ENCODE peak calls at places on chromosome 18, in seven cellular contexts. One of them, this sample, is unnamed.
A peak's percentile ranks its signal among the peaks of the same experiment; 100 is the strongest.

GRCh38 chr18:56083097-56083865 is 495.3 kb upstream of the TCF4 start:
- DNase-seq in midbrain: no peak
- DNase-seq in fibroblast of the conjunctiva: peak; percentile 32
- DNase-seq in T-cell: no peak
- DNase-seq in fibroblast of lung: peak; percentile 93
- DNase-seq in activated CD8-positive, alpha-beta memory T cell treated with anti-CD3 and anti-CD28 coated beads, Interleukin-2, amount 10 ng/mL, durations not matched to agents 7 days and 5 days: no peak
- DNase-seq in mesothelial cell of epicardium: no peak
- DNase-seq in this sample: no peak

GRCh38 chr18:58263055-58263732 is 219.2 kb downstream of the NEDD4L start:
- DNase-seq in midbrain: no peak
- DNase-seq in fibroblast of the conjunctiva: no peak
- DNase-seq in T-cell: no peak
- DNase-seq in fibroblast of lung: peak; percentile 39
- DNase-seq in activated CD8-positive, alpha-beta memory T cell treated with anti-CD3 and anti-CD28 coated beads, Interleukin-2, amount 10 ng/mL, durations not matched to agents 7 days and 5 days: no peak
- DNase-seq in mesothelial cell of epicardium: no peak
- DNase-seq in this sample: no peak

GRCh38 chr18:50177294-50177992 is 17.5 kb downstream of the MYO5B start:
- DNase-seq in midbrain: no peak
- DNase-seq in fibroblast of the conjunctiva: no peak
- DNase-seq in T-cell: no peak
- DNase-seq in fibroblast of lung: no peak
- DNase-seq in activated CD8-positive, alpha-beta memory T cell treated with anti-CD3 and anti-CD28 coated beads, Interleukin-2, amount 10 ng/mL, durations not matched to agents 7 days and 5 days: no peak
- DNase-seq in mesothelial cell of epicardium: no peak
- DNase-seq in this sample: no peak

GRCh38 chr18:13871701-13872100 is 43.6 kb downstream of the MC2R start:
- DNase-seq in midbrain: no peak
- DNase-seq in fibroblast of the conjunctiva: no peak
- DNase-seq in T-cell: no peak
- DNase-seq in fibroblast of lung: no peak
- DNase-seq in activated CD8-positive, alpha-beta memory T cell treated with anti-CD3 and anti-CD28 coated beads, Interleukin-2, amount 10 ng/mL, durations not matched to agents 7 days and 5 days: no peak
- DNase-seq in mesothelial cell of epicardium: no peak
- DNase-seq in this sample: no peak

GRCh38 chr18:23761941-23762340 is 72.7 kb downstream of the LAMA3 start:
- DNase-seq in midbrain: no peak
- DNase-seq in fibroblast of the conjunctiva: no peak
- DNase-seq in T-cell: no peak
- DNase-seq in fibroblast of lung: no peak
- DNase-seq in activated CD8-positive, alpha-beta memory T cell treated with anti-CD3 and anti-CD28 coated beads, Interleukin-2, amount 10 ng/mL, durations not matched to agents 7 days and 5 days: no peak
- DNase-seq in mesothelial cell of epicardium: no peak
- DNase-seq in this sample: no peak

GRCh38 chr18:49898421-49898820 is 85.1 kb upstream of the ACAA2 start:
- DNase-seq in midbrain: peak; percentile 51
- DNase-seq in fibroblast of the conjunctiva: peak; percentile 28
- DNase-seq in T-cell: peak; percentile 52
- DNase-seq in fibroblast of lung: peak; percentile 76
- DNase-seq in activated CD8-positive, alpha-beta memory T cell treated with anti-CD3 and anti-CD28 coated beads, Interleukin-2, amount 10 ng/mL, durations not matched to agents 7 days and 5 days: peak; percentile 87
- DNase-seq in mesothelial cell of epicardium: peak; percentile 38
- DNase-seq in this sample: peak; percentile 47

GRCh38 chr18:36825526-36825925 is 3.3 kb downstream of the TPGS2 start:
- DNase-seq in midbrain: no peak
- DNase-seq in fibroblast of the conjunctiva: no peak
- DNase-seq in T-cell: no peak
- DNase-seq in fibroblast of lung: no peak
- DNase-seq in activated CD8-positive, alpha-beta memory T cell treated with anti-CD3 and anti-CD28 coated beads, Interleukin-2, amount 10 ng/mL, durations not matched to agents 7 days and 5 days: no peak
- DNase-seq in mesothelial cell of epicardium: no peak
- DNase-seq in this sample: no peak

GRCh38 chr18:11561293-11561692 is 48.1 kb upstream of the SLC35G4 start:
- DNase-seq in midbrain: no peak
- DNase-seq in fibroblast of the conjunctiva: no peak
- DNase-seq in T-cell: no peak
- DNase-seq in fibroblast of lung: no peak
- DNase-seq in activated CD8-positive, alpha-beta memory T cell treated with anti-CD3 and anti-CD28 coated beads, Interleukin-2, amount 10 ng/mL, durations not matched to agents 7 days and 5 days: no peak
- DNase-seq in mesothelial cell of epicardium: no peak
- DNase-seq in this sample: no peak

GRCh38 chr18:25962176-25962575 is 128.2 kb downstream of the SS18 start:
- DNase-seq in midbrain: no peak
- DNase-seq in fibroblast of the conjunctiva: no peak
- DNase-seq in T-cell: no peak
- DNase-seq in fibroblast of lung: no peak
- DNase-seq in activated CD8-positive, alpha-beta memory T cell treated with anti-CD3 and anti-CD28 coated beads, Interleukin-2, amount 10 ng/mL, durations not matched to agents 7 days and 5 days: no peak
- DNase-seq in mesothelial cell of epicardium: no peak
- DNase-seq in this sample: no peak

GRCh38 chr18:75407468-75408437 is 19.8 kb downstream of the SMIM21 start:
- DNase-seq in midbrain: no peak
- DNase-seq in fibroblast of the conjunctiva: no peak
- DNase-seq in T-cell: no peak
- DNase-seq in fibroblast of lung: peak; percentile 36
- DNase-seq in activated CD8-positive, alpha-beta memory T cell treated with anti-CD3 and anti-CD28 coated beads, Interleukin-2, amount 10 ng/mL, durations not matched to agents 7 days and 5 days: no peak
- DNase-seq in mesothelial cell of epicardium: no peak
- DNase-seq in this sample: no peak

GRCh38 chr18:64240301-64240700 is 91.4 kb upstream of the LINC00305 start:
- DNase-seq in midbrain: no peak
- DNase-seq in fibroblast of the conjunctiva: no peak
- DNase-seq in T-cell: no peak
- DNase-seq in fibroblast of lung: no peak
- DNase-seq in activated CD8-positive, alpha-beta memory T cell treated with anti-CD3 and anti-CD28 coated beads, Interleukin-2, amount 10 ng/mL, durations not matched to agents 7 days and 5 days: no peak
- DNase-seq in mesothelial cell of epicardium: no peak
- DNase-seq in this sample: no peak

GRCh38 chr18:49819768-49820662 is 6.7 kb upstream of the ACAA2 start:
- DNase-seq in midbrain: no peak
- DNase-seq in fibroblast of the conjunctiva: no peak
- DNase-seq in T-cell: peak; percentile 26
- DNase-seq in fibroblast of lung: no peak
- DNase-seq in activated CD8-positive, alpha-beta memory T cell treated with anti-CD3 and anti-CD28 coated beads, Interleukin-2, amount 10 ng/mL, durations not matched to agents 7 days and 5 days: peak; percentile 79
- DNase-seq in mesothelial cell of epicardium: no peak
- DNase-seq in this sample: peak; percentile 9

GRCh38 chr18:3450358-3451107 is 561 bp downstream of the TGIF1 start:
- DNase-seq in midbrain: peak; percentile 67
- DNase-seq in fibroblast of the conjunctiva: peak; percentile 67
- DNase-seq in T-cell: peak; percentile 72
- DNase-seq in fibroblast of lung: peak; percentile 82
- DNase-seq in activated CD8-positive, alpha-beta memory T cell treated with anti-CD3 and anti-CD28 coated beads, Interleukin-2, amount 10 ng/mL, durations not matched to agents 7 days and 5 days: peak; percentile 71
- DNase-seq in mesothelial cell of epicardium: peak; percentile 49
- DNase-seq in this sample: peak; percentile 71

GRCh38 chr18:74897971-74898657 is 300.4 kb downstream of the ZNF407 start:
- DNase-seq in midbrain: peak; percentile 6
- DNase-seq in fibroblast of the conjunctiva: peak; percentile 30
- DNase-seq in T-cell: no peak
- DNase-seq in fibroblast of lung: peak; percentile 67
- DNase-seq in activated CD8-positive, alpha-beta memory T cell treated with anti-CD3 and anti-CD28 coated beads, Interleukin-2, amount 10 ng/mL, durations not matched to agents 7 days and 5 days: no peak
- DNase-seq in mesothelial cell of epicardium: no peak
- DNase-seq in this sample: no peak

GRCh38 chr18:25164211-25164836 is 187.6 kb downstream of the ZNF521 start:
- DNase-seq in midbrain: no peak
- DNase-seq in fibroblast of the conjunctiva: no peak
- DNase-seq in T-cell: no peak
- DNase-seq in fibroblast of lung: no peak
- DNase-seq in activated CD8-positive, alpha-beta memory T cell treated with anti-CD3 and anti-CD28 coated beads, Interleukin-2, amount 10 ng/mL, durations not matched to agents 7 days and 5 days: no peak
- DNase-seq in mesothelial cell of epicardium: no peak
- DNase-seq in this sample: no peak

This sample was measured in CD4-positive, CD25-positive, alpha-beta regulatory T cell.